ENCODE peak calls at places on chromosome 21, in ten cellular contexts. One of them, this sample, is unnamed.

GRCh38 chr21:36499578-36500471 is 19.9 kb upstream of the CLDN14 start:
- DNase-seq in CD8-positive, alpha-beta T cell: no peak
- DNase-seq in kidney epithelial cell: no peak
- DNase-seq in PC-3: peak; percentile 70
- DNase-seq in IMR-90: no peak
- DNase-seq in stomach: peak; percentile 73
- DNase-seq in BE2C: no peak
- DNase-seq in colonic mucosa: peak; percentile 45
- DNase-seq in brain microvascular endothelial cell: peak; percentile 78
- DNase-seq in choroid plexus epithelial cell: peak; percentile 72
- DNase-seq in this sample: no peak

GRCh38 chr21:17668479-17668878 is 55.8 kb upstream of the BTG3 start:
- DNase-seq in CD8-positive, alpha-beta T cell: no peak
- DNase-seq in kidney epithelial cell: no peak
- DNase-seq in PC-3: no peak
- DNase-seq in IMR-90: no peak
- DNase-seq in stomach: no peak
- DNase-seq in BE2C: no peak
- DNase-seq in colonic mucosa: no peak
- DNase-seq in brain microvascular endothelial cell: no peak
- DNase-seq in choroid plexus epithelial cell: no peak
- DNase-seq in this sample: no peak

GRCh38 chr21:40204956-40205355 is 337.7 kb downstream of the PCP4 start:
- DNase-seq in CD8-positive, alpha-beta T cell: no peak
- DNase-seq in kidney epithelial cell: no peak
- DNase-seq in PC-3: no peak
- DNase-seq in IMR-90: no peak
- DNase-seq in stomach: no peak
- DNase-seq in BE2C: no peak
- DNase-seq in colonic mucosa: no peak
- DNase-seq in brain microvascular endothelial cell: no peak
- DNase-seq in choroid plexus epithelial cell: no peak
- DNase-seq in this sample: no peak

GRCh38 chr21:39321424-39321823 is 8.0 kb upstream of the BRWD1 start:
- DNase-seq in CD8-positive, alpha-beta T cell: no peak
- DNase-seq in kidney epithelial cell: no peak
- DNase-seq in PC-3: peak; percentile 87
- DNase-seq in IMR-90: peak; percentile 13
- DNase-seq in stomach: no peak
- DNase-seq in BE2C: no peak
- DNase-seq in colonic mucosa: no peak
- DNase-seq in brain microvascular endothelial cell: peak; percentile 5
- DNase-seq in choroid plexus epithelial cell: no peak
- DNase-seq in this sample: no peak

GRCh38 chr21:34836103-34836932 is 167.5 kb downstream of the CLIC6 start:
- DNase-seq in CD8-positive, alpha-beta T cell: no peak
- DNase-seq in kidney epithelial cell: peak; percentile 96
- DNase-seq in PC-3: peak; percentile 99
- DNase-seq in IMR-90: peak; percentile 100
- DNase-seq in stomach: peak; percentile 71
- DNase-seq in BE2C: no peak
- DNase-seq in colonic mucosa: no peak
- DNase-seq in brain microvascular endothelial cell: peak; percentile 100
- DNase-seq in choroid plexus epithelial cell: peak; percentile 100
- DNase-seq in this sample: peak; percentile 98

GRCh38 chr21:35850542-35851103 is 209.7 kb downstream of the SETD4 start:
- DNase-seq in CD8-positive, alpha-beta T cell: no peak
- DNase-seq in kidney epithelial cell: no peak
- DNase-seq in PC-3: no peak
- DNase-seq in IMR-90: no peak
- DNase-seq in stomach: no peak
- DNase-seq in BE2C: no peak
- DNase-seq in colonic mucosa: no peak
- DNase-seq in brain microvascular endothelial cell: no peak
- DNase-seq in choroid plexus epithelial cell: no peak
- DNase-seq in this sample: no peak

GRCh38 chr21:21712761-21713558 is 714.8 kb downstream of the NCAM2 start:
- DNase-seq in CD8-positive, alpha-beta T cell: no peak
- DNase-seq in kidney epithelial cell: no peak
- DNase-seq in PC-3: no peak
- DNase-seq in IMR-90: peak; percentile 62
- DNase-seq in stomach: no peak
- DNase-seq in BE2C: no peak
- DNase-seq in colonic mucosa: no peak
- DNase-seq in brain microvascular endothelial cell: no peak
- DNase-seq in choroid plexus epithelial cell: peak; percentile 81
- DNase-seq in this sample: peak; percentile 49

GRCh38 chr21:21200103-21200938 is 202.1 kb downstream of the NCAM2 start:
- DNase-seq in CD8-positive, alpha-beta T cell: no peak
- DNase-seq in kidney epithelial cell: peak; percentile 93
- DNase-seq in PC-3: peak; percentile 85
- DNase-seq in IMR-90: peak; percentile 99
- DNase-seq in stomach: no peak
- DNase-seq in BE2C: no peak
- DNase-seq in colonic mucosa: peak; percentile 26
- DNase-seq in brain microvascular endothelial cell: peak; percentile 95
- DNase-seq in choroid plexus epithelial cell: peak; percentile 100
- DNase-seq in this sample: peak; percentile 97

GRCh38 chr21:38773108-38774061 is 32.3 kb upstream of the ETS2 start:
- DNase-seq in CD8-positive, alpha-beta T cell: no peak
- DNase-seq in kidney epithelial cell: peak; percentile 80
- DNase-seq in PC-3: peak; percentile 95
- DNase-seq in IMR-90: peak; percentile 99
- DNase-seq in stomach: no peak
- DNase-seq in BE2C: no peak
- DNase-seq in colonic mucosa: no peak
- DNase-seq in brain microvascular endothelial cell: peak; percentile 95
- DNase-seq in choroid plexus epithelial cell: peak; percentile 96
- DNase-seq in this sample: peak; percentile 91

GRCh38 chr21:22791376-22791775 is 1793.2 kb downstream of the NCAM2 start:
- DNase-seq in CD8-positive, alpha-beta T cell: no peak
- DNase-seq in kidney epithelial cell: no peak
- DNase-seq in PC-3: no peak
- DNase-seq in IMR-90: no peak
- DNase-seq in stomach: no peak
- DNase-seq in BE2C: no peak
- DNase-seq in colonic mucosa: no peak
- DNase-seq in brain microvascular endothelial cell: no peak
- DNase-seq in choroid plexus epithelial cell: no peak
- DNase-seq in this sample: no peak

DNA sequence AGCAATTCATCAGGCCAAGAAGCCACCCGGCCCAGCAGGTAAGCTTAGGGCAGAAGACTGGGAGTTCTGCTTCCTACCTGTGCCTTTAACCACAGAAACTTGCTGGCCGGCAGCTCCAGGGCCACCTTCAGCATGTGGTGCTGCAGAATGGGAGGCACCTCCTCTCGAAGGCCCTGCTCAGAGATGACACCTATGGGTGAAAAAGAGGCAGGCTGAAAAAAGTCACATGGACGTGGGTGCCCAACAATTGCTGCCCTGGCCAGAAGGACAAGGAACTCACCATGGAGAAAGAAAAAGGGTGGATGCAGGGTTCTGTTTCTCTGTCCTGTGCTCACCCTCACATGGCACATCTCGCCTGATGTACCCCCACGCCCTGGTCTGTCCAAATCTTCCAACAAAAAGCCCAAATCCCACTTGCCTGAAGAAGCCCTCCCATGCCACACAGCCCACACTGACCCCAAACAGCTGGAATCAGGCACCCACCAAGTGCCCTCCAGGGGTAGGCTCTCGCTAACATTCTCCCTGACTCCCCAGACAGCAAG is 33.0 kb downstream of the URB1 start:
- DNase-seq in CD8-positive, alpha-beta T cell: no peak
- DNase-seq in kidney epithelial cell: no peak
- DNase-seq in PC-3: peak; percentile 49
- DNase-seq in IMR-90: no peak
- DNase-seq in stomach: no peak
- DNase-seq in BE2C: no peak
- DNase-seq in colonic mucosa: no peak
- DNase-seq in brain microvascular endothelial cell: no peak
- DNase-seq in choroid plexus epithelial cell: peak; percentile 46
- DNase-seq in this sample: no peak
- TF ChIP-seq CTCF in CD8-positive, alpha-beta T cell: no peak
- TF ChIP-seq CTCF in kidney epithelial cell: peak; percentile 30
- TF ChIP-seq CTCF in PC-3: peak; percentile 56
- TF ChIP-seq CTCF in IMR-90: peak; percentile 11
- TF ChIP-seq CTCF in stomach: no peak
- TF ChIP-seq CTCF in BE2C: peak; percentile 34
- TF ChIP-seq CTCF in colonic mucosa: no peak
- TF ChIP-seq CTCF in brain microvascular endothelial cell: peak; percentile 53
- TF ChIP-seq CTCF in choroid plexus epithelial cell: peak; percentile 52
- TF ChIP-seq CTCF in this sample: no peak

DNA sequence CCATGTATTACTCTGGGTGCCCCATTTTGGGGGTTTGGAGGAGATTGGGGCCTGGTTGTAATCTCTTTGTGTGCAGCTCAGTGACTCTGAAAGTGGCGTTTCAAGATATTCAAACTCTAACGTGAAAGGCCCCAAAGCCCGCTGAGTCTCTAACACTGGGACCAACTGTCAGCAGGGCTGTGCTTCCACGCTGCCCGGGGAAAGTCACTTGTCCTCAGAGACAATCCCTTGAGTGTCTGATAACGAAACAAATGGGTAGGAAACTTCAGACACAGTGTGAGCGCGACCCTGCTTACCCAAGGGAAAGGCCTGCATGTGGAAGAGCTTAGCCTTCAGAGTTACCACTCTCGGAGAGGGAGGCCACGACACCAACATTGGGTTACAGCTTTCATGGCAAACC is 832 bp downstream of the UBASH3A start:
- DNase-seq in CD8-positive, alpha-beta T cell: no peak
- DNase-seq in kidney epithelial cell: no peak
- DNase-seq in PC-3: no peak
- DNase-seq in IMR-90: no peak
- DNase-seq in stomach: no peak
- DNase-seq in BE2C: no peak
- DNase-seq in colonic mucosa: no peak
- DNase-seq in brain microvascular endothelial cell: no peak
- DNase-seq in choroid plexus epithelial cell: no peak
- DNase-seq in this sample: no peak
- H3K4me3 ChIP-seq in CD8-positive, alpha-beta T cell: peak overlapping the region; percentile 93
- H3K4me3 ChIP-seq in kidney epithelial cell: no peak overlapping the region
- H3K4me3 ChIP-seq in PC-3: no peak overlapping the region
- H3K4me3 ChIP-seq in IMR-90: no peak overlapping the region
- H3K4me3 ChIP-seq in stomach: no peak overlapping the region
- H3K4me3 ChIP-seq in BE2C: no peak overlapping the region
- H3K4me3 ChIP-seq in colonic mucosa: peak overlapping the region; percentile 3
- H3K4me3 ChIP-seq in brain microvascular endothelial cell: no peak overlapping the region
- H3K4me3 ChIP-seq in choroid plexus epithelial cell: no peak overlapping the region
- H3K4me3 ChIP-seq in this sample: no peak overlapping the region

GRCh38 chr21:15928196-15928595 is 198.4 kb downstream of the USP25 start:
- DNase-seq in CD8-positive, alpha-beta T cell: no peak
- DNase-seq in kidney epithelial cell: no peak
- DNase-seq in PC-3: no peak
- DNase-seq in IMR-90: no peak
- DNase-seq in stomach: no peak
- DNase-seq in BE2C: no peak
- DNase-seq in colonic mucosa: no peak
- DNase-seq in brain microvascular endothelial cell: no peak
- DNase-seq in choroid plexus epithelial cell: no peak
- DNase-seq in this sample: no peak

GRCh38 chr21:15932681-15933200 is 203.0 kb downstream of the USP25 start:
- DNase-seq in CD8-positive, alpha-beta T cell: no peak
- DNase-seq in kidney epithelial cell: peak; percentile 83
- DNase-seq in PC-3: no peak
- DNase-seq in IMR-90: no peak
- DNase-seq in stomach: no peak
- DNase-seq in BE2C: no peak
- DNase-seq in colonic mucosa: no peak
- DNase-seq in brain microvascular endothelial cell: no peak
- DNase-seq in choroid plexus epithelial cell: no peak
- DNase-seq in this sample: no peak

GRCh38 chr21:15935530-15935929 is 205.7 kb downstream of the USP25 start:
- DNase-seq in CD8-positive, alpha-beta T cell: no peak
- DNase-seq in kidney epithelial cell: peak; percentile 19
- DNase-seq in PC-3: peak; percentile 15
- DNase-seq in IMR-90: no peak
- DNase-seq in stomach: no peak
- DNase-seq in BE2C: no peak
- DNase-seq in colonic mucosa: no peak
- DNase-seq in brain microvascular endothelial cell: no peak
- DNase-seq in choroid plexus epithelial cell: no peak
- DNase-seq in this sample: no peak

GRCh38 chr21:15928686-15929085 is 198.9 kb downstream of the USP25 start:
- DNase-seq in CD8-positive, alpha-beta T cell: no peak
- DNase-seq in kidney epithelial cell: no peak
- DNase-seq in PC-3: no peak
- DNase-seq in IMR-90: no peak
- DNase-seq in stomach: no peak
- DNase-seq in BE2C: no peak
- DNase-seq in colonic mucosa: no peak
- DNase-seq in brain microvascular endothelial cell: no peak
- DNase-seq in choroid plexus epithelial cell: no peak
- DNase-seq in this sample: no peak

DNA sequence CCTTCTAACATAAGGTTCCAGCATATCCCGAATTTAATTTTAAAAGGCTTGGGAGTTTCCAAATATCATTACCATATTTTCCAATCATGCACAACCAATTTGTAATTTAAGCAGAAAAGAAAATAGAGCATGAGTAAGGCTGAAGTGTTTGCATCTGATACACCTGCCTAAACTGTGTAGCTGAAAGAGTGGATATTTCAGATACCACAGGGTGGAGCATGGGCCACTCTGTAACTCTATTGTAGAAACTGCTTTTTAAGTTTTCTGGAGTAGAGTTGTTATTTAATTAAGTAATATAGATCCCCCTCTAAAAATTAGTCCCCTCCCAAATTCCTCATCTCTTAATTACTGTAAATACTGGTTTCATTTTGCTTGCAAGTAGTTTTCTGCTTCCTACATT is 199.8 kb downstream of the USP25 start:
- DNase-seq in CD8-positive, alpha-beta T cell: no peak
- DNase-seq in kidney epithelial cell: no peak
- DNase-seq in PC-3: no peak
- DNase-seq in IMR-90: no peak
- DNase-seq in stomach: no peak
- DNase-seq in BE2C: no peak
- DNase-seq in colonic mucosa: no peak
- DNase-seq in brain microvascular endothelial cell: no peak
- DNase-seq in choroid plexus epithelial cell: no peak
- DNase-seq in this sample: no peak
- TF ChIP-seq CTCF in CD8-positive, alpha-beta T cell: no peak
- TF ChIP-seq CTCF in kidney epithelial cell: no peak
- TF ChIP-seq CTCF in PC-3: no peak
- TF ChIP-seq CTCF in IMR-90: no peak
- TF ChIP-seq CTCF in stomach: no peak
- TF ChIP-seq CTCF in BE2C: no peak
- TF ChIP-seq CTCF in colonic mucosa: no peak
- TF ChIP-seq CTCF in brain microvascular endothelial cell: no peak
- TF ChIP-seq CTCF in choroid plexus epithelial cell: no peak
- TF ChIP-seq CTCF in this sample: no peak

DNA sequence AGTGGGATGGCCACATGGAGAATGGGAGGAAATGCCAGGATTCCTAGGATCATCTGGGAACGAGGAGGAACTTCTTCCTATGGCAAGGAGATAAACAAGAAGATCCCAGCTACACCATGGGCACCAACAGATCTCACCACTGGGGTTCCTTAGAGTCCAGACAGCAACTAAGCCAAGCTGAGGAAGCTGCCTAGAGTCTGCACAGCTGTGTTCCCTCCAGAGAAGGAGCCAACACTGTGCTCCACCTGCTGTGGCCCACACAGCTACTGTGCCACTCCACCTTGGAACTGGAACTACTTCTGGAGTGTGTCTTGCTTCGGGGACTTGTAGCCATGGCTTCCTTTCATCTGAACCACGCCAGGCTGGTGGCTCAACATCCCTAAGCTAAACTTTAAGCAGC is 6.0 kb downstream of the IFNAR1 start:
- DNase-seq in CD8-positive, alpha-beta T cell: no peak
- DNase-seq in kidney epithelial cell: no peak
- DNase-seq in PC-3: no peak
- DNase-seq in IMR-90: no peak
- DNase-seq in stomach: no peak
- DNase-seq in BE2C: no peak
- DNase-seq in colonic mucosa: no peak
- DNase-seq in brain microvascular endothelial cell: no peak
- DNase-seq in choroid plexus epithelial cell: no peak
- DNase-seq in this sample: no peak
- H3K4me3 ChIP-seq in CD8-positive, alpha-beta T cell: no peak overlapping the region
- H3K4me3 ChIP-seq in kidney epithelial cell: no peak overlapping the region
- H3K4me3 ChIP-seq in PC-3: no peak overlapping the region
- H3K4me3 ChIP-seq in IMR-90: no peak overlapping the region
- H3K4me3 ChIP-seq in stomach: no peak overlapping the region
- H3K4me3 ChIP-seq in BE2C: no peak overlapping the region
- H3K4me3 ChIP-seq in colonic mucosa: no peak overlapping the region
- H3K4me3 ChIP-seq in brain microvascular endothelial cell: no peak overlapping the region
- H3K4me3 ChIP-seq in choroid plexus epithelial cell: no peak overlapping the region
- H3K4me3 ChIP-seq in this sample: no peak overlapping the region

This sample was measured in AG04449.